ENCODE peak calls at places on chromosomes 12 and 14, in eight cellular contexts. One of them, this sample, is unnamed.

GRCh38 chr14:52356025-52356424 is 41.9 kb downstream of the PTGER2 start:
- DNase-seq in choroid plexus epithelial cell: peak
- DNase-seq in psoas muscle: no peak
- DNase-seq in mesenchymal stem cell: no peak
- DNase-seq in K562: no peak
- DNase-seq in HCT116: no peak
- DNase-seq in neural progenitor cell: no peak
- DNase-seq in CD8-positive, alpha-beta T cell: no peak
- DNase-seq in this sample: peak

GRCh38 chr12:80216890-80217559 is 117.7 kb downstream of the OTOGL start:
- DNase-seq in mesenchymal stem cell: no peak
- DNase-seq in CD8-positive, alpha-beta T cell: no peak
- DNase-seq in psoas muscle: no peak
- DNase-seq in K562: no peak
- DNase-seq in HCT116: no peak
- DNase-seq in choroid plexus epithelial cell: no peak
- DNase-seq in neural progenitor cell: peak
- DNase-seq in this sample: no peak

GRCh38 chr14:99389171-99389826 is 91.4 kb downstream of the SETD3 start:
- DNase-seq in choroid plexus epithelial cell: peak
- DNase-seq in K562: peak
- DNase-seq in mesenchymal stem cell: peak
- DNase-seq in HCT116: peak
- DNase-seq in neural progenitor cell: peak
- DNase-seq in psoas muscle: peak
- DNase-seq in CD8-positive, alpha-beta T cell: peak
- DNase-seq in this sample: peak

GRCh38 chr14:39015964-39016577 is 87.0 kb downstream of the SEC23A start:
- DNase-seq in HCT116: no peak
- DNase-seq in psoas muscle: no peak
- DNase-seq in CD8-positive, alpha-beta T cell: no peak
- DNase-seq in K562: no peak
- DNase-seq in neural progenitor cell: no peak
- DNase-seq in choroid plexus epithelial cell: peak
- DNase-seq in mesenchymal stem cell: peak
- DNase-seq in this sample: peak

GRCh38 chr12:78977463-78977862 is 112.9 kb downstream of the SYT1 start:
- DNase-seq in neural progenitor cell: no peak
- DNase-seq in CD8-positive, alpha-beta T cell: no peak
- DNase-seq in psoas muscle: no peak
- DNase-seq in HCT116: no peak
- DNase-seq in choroid plexus epithelial cell: peak
- DNase-seq in mesenchymal stem cell: no peak
- DNase-seq in K562: no peak
- DNase-seq in this sample: no peak

GRCh38 chr12:4392223-4392742 is 12.8 kb upstream of the FGF23 start:
- DNase-seq in psoas muscle: no peak
- DNase-seq in mesenchymal stem cell: no peak
- DNase-seq in CD8-positive, alpha-beta T cell: no peak
- DNase-seq in HCT116: no peak
- DNase-seq in K562: peak
- DNase-seq in choroid plexus epithelial cell: no peak
- DNase-seq in neural progenitor cell: no peak
- DNase-seq in this sample: no peak

GRCh38 chr14:57391609-57392195 is 1.3 kb downstream of the NAA30 start:
- DNase-seq in CD8-positive, alpha-beta T cell: no peak
- DNase-seq in psoas muscle: no peak
- DNase-seq in K562: no peak
- DNase-seq in HCT116: no peak
- DNase-seq in choroid plexus epithelial cell: no peak
- DNase-seq in mesenchymal stem cell: peak
- DNase-seq in neural progenitor cell: peak
- DNase-seq in this sample: no peak

GRCh38 chr12:96889273-96889933 is 17.7 kb upstream of the NEDD1 start:
- DNase-seq in HCT116: no peak
- DNase-seq in choroid plexus epithelial cell: peak
- DNase-seq in neural progenitor cell: no peak
- DNase-seq in mesenchymal stem cell: no peak
- DNase-seq in K562: no peak
- DNase-seq in CD8-positive, alpha-beta T cell: no peak
- DNase-seq in psoas muscle: no peak
- DNase-seq in this sample: peak

GRCh38 chr14:24428628-24429394 is 657 bp downstream of the CBLN3 start:
- DNase-seq in neural progenitor cell: no peak
- DNase-seq in mesenchymal stem cell: no peak
- DNase-seq in choroid plexus epithelial cell: no peak
- DNase-seq in psoas muscle: no peak
- DNase-seq in CD8-positive, alpha-beta T cell: peak
- DNase-seq in HCT116: no peak
- DNase-seq in K562: no peak
- DNase-seq in this sample: no peak

DNA sequence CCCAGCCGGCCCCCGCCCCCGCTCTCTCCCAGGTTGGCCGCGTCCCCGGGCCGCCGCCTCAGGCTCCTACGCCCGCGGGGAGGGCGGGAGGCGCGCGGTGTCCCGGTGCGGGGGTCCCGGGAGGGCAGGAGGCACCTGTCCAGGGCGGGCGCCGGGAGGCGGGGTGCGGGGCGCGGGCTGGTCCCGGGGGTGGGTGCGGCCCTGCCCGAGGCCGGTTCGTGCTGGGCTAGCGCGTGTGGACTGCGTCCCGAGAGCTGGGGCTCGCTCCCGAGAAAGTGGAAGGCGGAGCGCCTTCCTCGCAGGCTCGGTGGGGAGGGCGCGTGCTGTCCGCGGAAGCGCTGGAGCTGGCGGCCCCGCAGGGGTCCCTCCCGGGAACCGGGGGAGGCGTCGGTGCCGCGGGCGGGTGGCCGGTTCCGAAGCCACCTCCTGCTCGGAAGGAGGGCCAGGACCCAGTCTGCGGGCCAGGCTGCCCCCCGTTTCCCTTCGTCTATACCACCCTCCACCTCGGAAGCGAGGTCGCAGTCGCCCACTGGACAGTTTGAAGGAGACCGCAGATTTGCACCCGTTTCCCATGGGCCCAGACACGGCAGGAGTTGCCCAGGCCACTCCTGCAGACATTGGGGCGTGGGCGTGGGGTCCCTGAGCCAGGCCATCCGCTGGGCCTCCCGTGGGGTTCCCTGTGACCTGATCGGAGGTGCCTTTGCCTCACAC is 636 bp downstream of the ZFYVE21 start:
- DNase-seq in K562: peak
- DNase-seq in psoas muscle: peak
- DNase-seq in neural progenitor cell: no peak
- DNase-seq in choroid plexus epithelial cell: peak
- DNase-seq in HCT116: no peak
- DNase-seq in CD8-positive, alpha-beta T cell: no peak
- DNase-seq in mesenchymal stem cell: peak
- DNase-seq in this sample: no peak
- H3K4me3 ChIP-seq in K562: peak
- H3K4me3 ChIP-seq in psoas muscle: peak
- H3K4me3 ChIP-seq in neural progenitor cell: peak
- H3K4me3 ChIP-seq in choroid plexus epithelial cell: peak
- H3K4me3 ChIP-seq in HCT116: peak
- H3K4me3 ChIP-seq in CD8-positive, alpha-beta T cell: peak
- H3K4me3 ChIP-seq in mesenchymal stem cell: peak
- H3K4me3 ChIP-seq in this sample: peak

GRCh38 chr12:113136128-113136989 is 798 bp upstream of the RASAL1 start:
- DNase-seq in K562: peak
- DNase-seq in choroid plexus epithelial cell: no peak
- DNase-seq in neural progenitor cell: no peak
- DNase-seq in HCT116: peak
- DNase-seq in mesenchymal stem cell: no peak
- DNase-seq in CD8-positive, alpha-beta T cell: peak
- DNase-seq in psoas muscle: no peak
- DNase-seq in this sample: no peak
- H3K4me3 ChIP-seq in K562: peak
- H3K4me3 ChIP-seq in choroid plexus epithelial cell: no peak
- H3K4me3 ChIP-seq in neural progenitor cell: peak
- H3K4me3 ChIP-seq in HCT116: peak
- H3K4me3 ChIP-seq in mesenchymal stem cell: no peak
- H3K4me3 ChIP-seq in CD8-positive, alpha-beta T cell: peak
- H3K4me3 ChIP-seq in psoas muscle: no peak
- H3K4me3 ChIP-seq in this sample: no peak

GRCh38 chr12:125163148-125163547 is 97.9 kb downstream of the AACS start:
- DNase-seq in choroid plexus epithelial cell: no peak
- DNase-seq in HCT116: no peak
- DNase-seq in psoas muscle: no peak
- DNase-seq in mesenchymal stem cell: no peak
- DNase-seq in K562: no peak
- DNase-seq in neural progenitor cell: no peak
- DNase-seq in CD8-positive, alpha-beta T cell: no peak
- DNase-seq in this sample: no peak
- H3K4me3 ChIP-seq in choroid plexus epithelial cell: no peak
- H3K4me3 ChIP-seq in HCT116: no peak
- H3K4me3 ChIP-seq in psoas muscle: no peak
- H3K4me3 ChIP-seq in mesenchymal stem cell: no peak
- H3K4me3 ChIP-seq in K562: no peak
- H3K4me3 ChIP-seq in neural progenitor cell: no peak
- H3K4me3 ChIP-seq in CD8-positive, alpha-beta T cell: no peak
- H3K4me3 ChIP-seq in this sample: no peak

GRCh38 chr14:92651106-92651792 is 97.2 kb downstream of the LGMN start:
- DNase-seq in neural progenitor cell: no peak
- DNase-seq in K562: no peak
- DNase-seq in choroid plexus epithelial cell: no peak
- DNase-seq in mesenchymal stem cell: no peak
- DNase-seq in CD8-positive, alpha-beta T cell: peak
- DNase-seq in psoas muscle: peak
- DNase-seq in HCT116: no peak
- DNase-seq in this sample: no peak
- H3K4me3 ChIP-seq in neural progenitor cell: no peak
- H3K4me3 ChIP-seq in K562: no peak
- H3K4me3 ChIP-seq in choroid plexus epithelial cell: no peak
- H3K4me3 ChIP-seq in mesenchymal stem cell: no peak
- H3K4me3 ChIP-seq in CD8-positive, alpha-beta T cell: peak
- H3K4me3 ChIP-seq in psoas muscle: no peak
- H3K4me3 ChIP-seq in HCT116: no peak
- H3K4me3 ChIP-seq in this sample: no peak

DNA sequence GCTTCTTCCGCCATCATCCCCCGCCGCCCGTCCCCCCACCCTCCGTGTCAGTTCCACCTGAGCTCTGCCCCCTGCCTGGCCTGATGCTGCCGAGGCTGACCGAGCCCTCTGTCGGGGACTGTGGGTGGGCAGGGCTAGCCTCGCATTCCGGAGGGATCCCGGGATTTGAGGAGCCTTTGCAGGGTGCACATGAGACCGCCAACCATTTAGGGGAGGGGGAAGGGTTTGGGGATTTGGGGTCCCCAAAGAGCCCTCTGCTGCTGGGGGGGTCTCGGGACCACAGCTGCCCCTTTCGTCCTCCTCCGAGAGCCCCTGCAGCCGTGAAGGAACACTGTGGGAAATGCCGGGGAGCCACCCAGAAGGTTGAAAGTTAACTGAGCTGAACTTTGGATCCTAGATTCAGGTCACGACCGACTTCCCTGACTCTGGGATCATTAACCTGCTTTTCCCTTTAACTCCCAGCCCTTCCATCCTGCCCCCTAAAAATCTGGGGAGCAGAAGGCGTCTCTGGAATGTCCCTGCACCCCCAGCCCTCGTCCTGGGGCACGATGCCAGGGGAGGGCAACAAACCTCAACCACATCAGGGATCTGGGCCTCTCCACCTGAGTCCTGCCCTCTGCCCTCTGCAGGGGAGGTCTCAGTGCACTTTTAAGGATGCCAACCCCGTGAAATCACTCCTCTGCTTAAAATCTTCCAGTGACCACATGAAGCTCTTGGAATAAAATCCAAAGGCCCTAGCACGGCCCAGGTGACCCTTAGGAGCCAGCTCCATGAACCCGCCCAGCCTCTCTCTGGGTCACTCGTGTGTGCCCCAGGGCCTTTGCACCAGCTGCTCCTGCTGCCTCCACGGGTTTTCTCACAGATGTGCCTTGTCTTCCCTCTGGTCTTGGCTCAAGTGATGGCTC is 94.9 kb downstream of the RFLNA start:
- DNase-seq in mesenchymal stem cell: no peak
- DNase-seq in choroid plexus epithelial cell: no peak
- DNase-seq in HCT116: no peak
- DNase-seq in K562: no peak
- DNase-seq in psoas muscle: no peak
- DNase-seq in neural progenitor cell: peak
- DNase-seq in CD8-positive, alpha-beta T cell: no peak
- DNase-seq in this sample: no peak
- H3K4me3 ChIP-seq in mesenchymal stem cell: peak
- H3K4me3 ChIP-seq in choroid plexus epithelial cell: no peak
- H3K4me3 ChIP-seq in HCT116: no peak
- H3K4me3 ChIP-seq in K562: no peak
- H3K4me3 ChIP-seq in psoas muscle: peak
- H3K4me3 ChIP-seq in neural progenitor cell: peak
- H3K4me3 ChIP-seq in CD8-positive, alpha-beta T cell: no peak
- H3K4me3 ChIP-seq in this sample: peak

GRCh38 chr14:73761621-73762355 is 47.6 kb upstream of the PNMA1 start:
- DNase-seq in CD8-positive, alpha-beta T cell: no peak
- DNase-seq in psoas muscle: peak
- DNase-seq in K562: no peak
- DNase-seq in neural progenitor cell: no peak
- DNase-seq in HCT116: no peak
- DNase-seq in choroid plexus epithelial cell: no peak
- DNase-seq in mesenchymal stem cell: peak
- DNase-seq in this sample: no peak
- H3K4me3 ChIP-seq in CD8-positive, alpha-beta T cell: no peak
- H3K4me3 ChIP-seq in psoas muscle: no peak
- H3K4me3 ChIP-seq in K562: no peak
- H3K4me3 ChIP-seq in neural progenitor cell: no peak
- H3K4me3 ChIP-seq in HCT116: no peak
- H3K4me3 ChIP-seq in choroid plexus epithelial cell: no peak
- H3K4me3 ChIP-seq in mesenchymal stem cell: no peak
- H3K4me3 ChIP-seq in this sample: no peak

This sample was measured in fibroblast of pulmonary artery.